ENCODE peak calls at places on chromosomes 5 and 9, in four cellular contexts. L is K562, R is choroid plexus epithelial cell, X is AG10803. E is an unnamed sample.

GRCh38 chr5:171773106-171773505 is 12.5 kb upstream of the SMIM23 start:
- DNase-seq in X (no peak), L (no peak), R (no peak), E (no peak)

GRCh38 chr9:28774433-28775029 is 1201.2 kb upstream of the C9orf72 start:
- DNase-seq in R (peak), X (no peak), L (no peak), E (peak)

GRCh38 chr5:161064800-161065199 is 212.8 kb upstream of the ATP10B start:
- DNase-seq in L (no peak), X (no peak), R (no peak), E (no peak)

GRCh38 chr5:94470802-94471201 is 147.6 kb downstream of the KIAA0825 start:
- DNase-seq in R (no peak), X (no peak), L (no peak), E (no peak)

GRCh38 chr5:72141440-72142271 is 34.4 kb downstream of the MAP1B start:
- DNase-seq in L (no peak), R (peak), X (peak), E (peak)

GRCh38 chr5:135546014-135546413 is 10.2 kb upstream of the NEUROG1 start:
- DNase-seq in X (no peak), L (no peak), R (no peak), E (no peak)

GRCh38 chr9:133075925-133076324 is 14.1 kb downstream of the CEL start:
- DNase-seq in X (peak), R (peak), L (no peak), E (peak)

GRCh38 chr9:35538361-35539234 is 48.7 kb downstream of the RUSC2 start:
- DNase-seq in L (no peak), R (peak), X (peak), E (peak)

GRCh38 chr9:96243798-96244197 is 58.2 kb downstream of the HSD17B3 start:
- DNase-seq in L (no peak), X (no peak), R (no peak), E (no peak)

GRCh38 chr5:146533260-146533857 is 17.4 kb upstream of the GPR151 start:
- DNase-seq in R (peak), X (peak), L (peak), E (peak)

GRCh38 chr9:3863114-3863528 is 337.3 kb upstream of the RFX3 start:
- DNase-seq in L (no peak), R (peak), X (peak), E (peak)

GRCh38 chr9:136438909-136439549 is 616 bp downstream of the INPP5E start:
- DNase-seq in X (peak), L (peak), R (peak), E (peak)

GRCh38 chr9:79673614-79674013 is 101.8 kb downstream of the TLE4 start:
- DNase-seq in X (no peak), R (no peak), L (no peak), E (no peak)

GRCh38 chr5:155049569-155050383 is 36.2 kb downstream of the KIF4B start:
- DNase-seq in L (no peak), R (peak), X (no peak), E (no peak)

GRCh38 chr5:124655943-124656459 is 90.4 kb downstream of the ZNF608 start:
- DNase-seq in R (peak), X (peak), L (peak), E (peak)

GRCh38 chr5:159417170-159417569 is 86.9 kb upstream of the IL12B start:
- DNase-seq in R (no peak), X (no peak), L (no peak), E (no peak)

GRCh38 chr5:1304059-1304458 is 9.2 kb upstream of the TERT start:
- DNase-seq in R (no peak), X (no peak), L (no peak), E (no peak)

GRCh38 chr5:55427157-55427556 is 107.6 kb downstream of the PLPP1 start:
- DNase-seq in X (peak), R (peak), L (no peak), E (peak)

GRCh38 chr9:109568089-109568488 is 70.0 kb upstream of the PTPN3 start:
- DNase-seq in R (no peak), L (no peak), X (no peak), E (no peak)

GRCh38 chr5:32170303-32171170 is 3.6 kb downstream of the GOLPH3 start:
- DNase-seq in R (peak), X (peak), L (no peak), E (peak)

GRCh38 chr5:17089690-17090089 is 127.7 kb upstream of the BASP1 start:
- DNase-seq in R (no peak), L (no peak), X (peak), E (no peak)

GRCh38 chr5:107300928-107301327 is 369.8 kb downstream of the EFNA5 start:
- DNase-seq in X (no peak), L (no peak), R (peak), E (peak)

GRCh38 chr5:34411470-34412346 is 244.4 kb upstream of the RAI14 start:
- DNase-seq in R (peak), L (no peak), X (peak), E (peak)

GRCh38 chr5:178490935-178491632 is 99.1 kb downstream of the COL23A1 start:
- DNase-seq in R (no peak), X (no peak), L (no peak), E (no peak)

GRCh38 chr5:108687599-108688220 is 60.0 kb upstream of the FER start:
- DNase-seq in X (peak), L (no peak), R (peak), E (peak)

GRCh38 chr9:81823672-81824554 is 104.3 kb upstream of the SPATA31D4 start:
- DNase-seq in X (peak), R (no peak), L (peak), E (no peak)

GRCh38 chr9:281753-282645 is 67.3 kb downstream of the DOCK8 start:
- DNase-seq in R (no peak), L (no peak), X (no peak), E (no peak)

GRCh38 chr5:134226441-134227192 is 744 bp upstream of the PPP2CA start:
- DNase-seq in X (peak), R (peak), L (peak), E (no peak)

GRCh38 chr9:4164356-4164755 is 135.5 kb downstream of the GLIS3 start:
- DNase-seq in R (no peak), X (no peak), L (no peak), E (no peak)

GRCh38 chr5:32538031-32538547 is 47.3 kb upstream of the SUB1 start:
- DNase-seq in L (no peak), R (no peak), X (no peak), E (no peak)

GRCh38 chr9:30534458-30534857 is 1850.0 kb upstream of the ACO1 start:
- DNase-seq in R (no peak), X (no peak), L (no peak), E (no peak)

GRCh38 chr9:128600111-128600510 is 47.7 kb downstream of the SPTAN1 start:
- DNase-seq in X (no peak), L (no peak), R (no peak), E (no peak)

GRCh38 chr5:146369691-146370090 is 31.1 kb downstream of the POU4F3 start:
- DNase-seq in L (no peak), X (peak), R (peak), E (no peak)

GRCh38 chr9:109035684-109036423 is 22.6 kb upstream of the CTNNAL1 start:
- DNase-seq in X (peak), L (no peak), R (peak), E (peak)

GRCh38 chr5:126544087-126544740 is 50.8 kb downstream of the ALDH7A1 start:
- DNase-seq in L (peak), X (peak), R (peak), E (peak)

GRCh38 chr9:70553718-70554673 is 139.5 kb upstream of the KLF9 start:
- DNase-seq in L (no peak), X (peak), R (peak), E (no peak)

GRCh38 chr9:129069825-129070473 is 11.0 kb upstream of the DOLPP1 start:
- DNase-seq in R (no peak), L (no peak), X (no peak), E (no peak)

DNA sequence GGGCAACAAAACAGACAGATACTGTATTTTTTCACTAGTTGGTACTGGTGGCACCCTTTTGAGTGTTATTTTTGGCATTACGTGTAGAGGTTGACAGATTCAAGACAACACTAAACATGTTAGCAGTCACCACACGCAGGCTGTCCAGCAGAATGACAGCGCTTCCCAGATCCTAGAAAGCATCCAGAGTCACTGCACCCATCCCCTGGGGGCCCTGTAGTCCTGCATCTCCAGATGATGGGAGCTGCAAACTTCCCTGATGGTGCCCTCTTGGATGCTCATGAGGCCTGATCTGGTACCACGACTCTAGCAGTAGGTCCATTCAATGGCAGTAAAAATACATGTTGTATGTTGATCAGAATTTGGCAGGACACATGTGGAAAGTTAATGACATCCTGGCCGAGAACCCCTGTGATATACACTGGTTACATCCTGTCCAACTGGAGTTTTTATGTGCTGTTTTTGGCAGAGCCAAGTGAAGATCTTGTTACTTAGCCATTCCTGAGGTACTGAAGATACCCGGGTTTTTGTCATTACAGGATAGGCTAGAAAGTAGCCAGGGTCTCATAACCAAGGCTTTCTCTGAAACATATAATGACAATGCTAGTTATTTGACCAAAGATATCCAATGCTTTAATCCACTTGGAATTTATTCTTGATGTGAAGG is 1.6 kb upstream of the ABL1 start:
- DNase-seq in X (peak), R (peak), L (no peak), E (no peak)
- H3K4me3 ChIP-seq in X (no peak), R (no peak), L (no peak), E (no peak)

DNA sequence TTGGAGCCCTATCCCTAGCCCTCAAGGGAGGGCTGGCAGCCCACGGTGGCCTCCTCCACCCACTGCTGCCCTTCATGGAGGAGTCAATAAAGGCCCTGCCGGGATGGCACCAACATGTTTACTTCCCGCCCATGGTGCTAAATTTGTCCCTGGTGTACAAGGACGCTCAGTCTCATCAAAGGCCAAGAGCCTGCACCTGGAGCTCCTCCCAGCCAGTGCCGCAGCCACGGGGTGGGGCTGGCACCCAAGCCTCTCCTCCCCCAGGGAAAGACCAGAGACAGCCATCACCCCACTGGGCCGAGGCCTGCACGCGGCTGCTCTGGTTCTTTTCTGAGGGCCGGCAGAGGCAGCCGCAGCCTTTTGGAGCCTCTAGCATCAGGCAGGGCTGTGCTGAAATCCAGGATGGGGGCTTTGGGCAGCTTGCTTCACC is 34.8 kb upstream of the RXRA start:
- DNase-seq in R (no peak), X (no peak), L (no peak), E (no peak)
- TF ChIP-seq CTCF in R (no peak), X (no peak), L (no peak), E (no peak)

GRCh38 chr5:10421841-10422691 is 19.6 kb upstream of the ROPN1L start:
- DNase-seq in R (no peak), X (no peak), L (no peak), E (no peak)
- H3K4me3 ChIP-seq in R (no peak), X (no peak), L (no peak), E (no peak)

GRCh38 chr9:101738566-101739183 is at the start of gene GRIN3A:
- DNase-seq in L (no peak), R (no peak), X (no peak), E (no peak)
- TF ChIP-seq CTCF in L (peak), R (no peak), X (no peak), E (no peak)

DNA sequence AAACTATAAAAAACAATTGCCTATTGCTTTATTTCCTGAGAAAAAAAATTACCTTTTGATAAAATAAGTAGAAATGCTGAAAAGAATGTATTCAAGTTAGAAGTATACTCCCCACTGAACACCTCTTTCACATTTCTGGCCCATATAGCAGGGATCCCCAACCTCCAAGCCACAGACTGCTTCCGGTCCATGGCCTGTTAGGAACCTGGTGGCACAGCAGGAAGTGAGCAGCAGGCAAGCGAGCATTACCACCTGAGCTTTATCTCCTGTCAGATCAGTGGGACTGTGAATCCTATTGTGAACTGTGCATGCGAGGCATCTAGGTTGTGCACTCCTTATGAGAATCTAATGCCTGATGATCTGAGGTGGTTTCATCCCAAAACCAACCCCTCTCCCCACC is 563.9 kb downstream of the RAB3C start:
- DNase-seq in L (no peak), X (no peak), R (no peak), E (no peak)
- H3K4me3 ChIP-seq in L (no peak), X (no peak), R (no peak), E (no peak)

GRCh38 chr9:15873573-15874177 is 320.8 kb downstream of the CCDC171 start:
- DNase-seq in X (peak), R (peak), L (peak), E (peak)
- TF ChIP-seq CTCF in X (peak), R (peak), L (no peak), E (peak)

DNA sequence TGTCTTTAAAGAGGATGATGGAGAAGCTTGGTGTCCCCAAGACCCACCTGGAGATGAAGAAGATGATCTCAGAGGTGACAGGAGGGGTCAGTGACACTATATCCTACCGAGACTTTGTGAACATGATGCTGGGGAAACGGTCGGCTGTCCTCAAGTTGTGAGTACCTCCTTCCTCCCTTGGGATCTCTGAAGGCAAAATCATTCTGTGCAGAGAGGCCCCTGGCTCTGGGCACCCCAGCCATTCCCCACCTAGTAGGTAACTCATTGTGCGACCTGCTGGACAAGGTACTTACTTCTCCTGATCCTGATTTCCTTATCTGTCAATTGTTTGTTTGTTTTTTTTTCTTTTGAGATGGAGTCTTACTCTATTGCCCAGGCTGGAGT is 7.6 kb upstream of the NUP214 start:
- DNase-seq in X (no peak), L (no peak), R (no peak), E (no peak)
- H3K4me3 ChIP-seq in X (no peak), L (no peak), R (no peak), E (no peak)

DNA sequence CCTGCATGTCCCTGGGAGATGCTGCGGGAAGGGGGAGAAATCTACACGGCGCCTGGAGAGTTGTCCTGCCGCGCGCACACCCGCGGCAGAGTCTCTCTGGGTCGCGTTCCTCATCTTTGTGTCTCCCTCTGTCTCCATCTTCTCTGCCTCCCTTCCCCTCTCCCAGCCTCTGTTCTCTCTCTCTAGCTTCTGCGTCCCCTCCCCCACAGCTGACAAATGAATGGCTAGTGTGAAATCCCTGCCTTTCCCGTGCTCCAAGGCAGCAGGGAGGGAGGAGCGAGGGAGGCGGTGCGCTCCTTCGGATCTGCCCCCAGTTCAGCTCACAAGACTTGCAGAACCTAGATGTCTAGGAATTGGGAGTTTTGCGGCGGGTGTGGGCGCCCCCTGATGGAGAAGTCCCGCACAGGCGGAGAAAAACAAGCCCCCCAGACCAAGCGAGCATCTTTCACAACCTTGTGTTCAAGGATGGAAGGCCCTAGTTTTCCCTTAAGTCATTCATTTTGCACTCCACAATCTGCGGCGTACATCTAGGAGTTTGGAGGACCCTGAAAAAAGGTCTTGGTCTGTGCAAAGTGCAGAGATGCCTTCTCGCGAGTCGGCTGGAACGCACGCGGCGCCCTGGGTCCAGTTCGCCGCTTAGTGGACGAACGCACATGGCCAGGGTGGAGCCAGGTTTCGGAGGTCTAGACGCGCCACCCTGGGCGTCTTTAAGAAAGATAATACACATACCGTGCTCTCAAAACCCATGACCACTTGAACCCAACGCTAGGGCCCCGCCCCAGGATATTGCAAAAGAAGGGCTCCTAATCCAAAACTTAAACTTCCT is 2.0 kb downstream of the VCAN start:
- DNase-seq in R (peak), X (peak), L (peak), E (peak)
- TF ChIP-seq CTCF in R (peak), X (peak), L (peak), E (peak)

GRCh38 chr9:110623462-110624025 is 44.0 kb upstream of the SVEP1 start:
- DNase-seq in R (peak), L (peak), X (peak), E (peak)

GRCh38 chr9:110620726-110621125 is 41.2 kb upstream of the SVEP1 start:
- DNase-seq in L (no peak), X (peak), R (no peak), E (peak)

GRCh38 chr9:110622368-110622767 is 42.8 kb upstream of the SVEP1 start:
- DNase-seq in X (no peak), R (no peak), L (no peak), E (no peak)

GRCh38 chr9:110626109-110626829 is 42.3 kb upstream of the MUSK start:
- DNase-seq in R (peak), L (no peak), X (peak), E (peak)
- H3K4me3 ChIP-seq in R (no peak), L (no peak), X (no peak), E (no peak)

GRCh38 chr5:61275841-61276240 is 56.2 kb upstream of the ZSWIM6 start:
- DNase-seq in R (peak), L (no peak), X (peak), E (peak)

GRCh38 chr5:61277781-61278180 is 54.3 kb upstream of the ZSWIM6 start:
- DNase-seq in X (no peak), L (no peak), R (no peak), E (no peak)

GRCh38 chr5:61279725-61280124 is 52.3 kb upstream of the ZSWIM6 start:
- DNase-seq in L (no peak), X (no peak), R (no peak), E (no peak)

GRCh38 chr5:61274561-61274960 is 57.5 kb upstream of the ZSWIM6 start:
- DNase-seq in R (peak), X (peak), L (no peak), E (no peak)

DNA sequence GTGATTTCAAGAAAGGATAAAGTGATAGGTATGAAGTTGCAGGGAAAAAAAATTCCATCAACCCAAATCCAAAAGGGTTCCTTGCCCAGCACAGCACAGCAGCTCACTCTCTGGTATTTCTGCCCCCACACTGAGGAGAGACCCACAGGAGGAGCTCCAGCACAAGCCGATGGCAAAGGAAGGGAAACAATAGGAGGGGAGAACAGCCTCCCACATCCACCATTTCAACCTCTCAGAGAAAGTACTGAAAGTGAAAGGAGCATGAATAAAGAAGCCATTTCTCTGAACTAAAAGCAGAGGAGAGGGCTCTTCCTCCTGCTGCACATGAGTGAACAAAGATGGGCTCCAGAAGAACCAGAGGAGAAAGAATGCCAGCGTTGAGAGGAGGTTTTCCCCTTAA is 54.9 kb upstream of the ZSWIM6 start:
- DNase-seq in X (peak), L (no peak), R (peak), E (peak)
- TF ChIP-seq CTCF in X (peak), L (no peak), R (peak), E (peak)

E was measured in fibroblast of villous mesenchyme.